ENCODE peak calls at places on chromosome 13, in eight cellular contexts. One of them, this sample, is unnamed.

GRCh38 chr13:46378411-46378810 is 8.6 kb downstream of the RUBCNL start:
- DNase-seq in MCF 10A: no peak
- DNase-seq in neural progenitor cell: no peak
- DNase-seq in fibroblast of mammary gland: no peak
- DNase-seq in Calu3: no peak
- DNase-seq in AG04450: no peak
- DNase-seq in nephron progenitor cell: no peak
- DNase-seq in transverse colon: no peak
- DNase-seq in this sample: no peak

GRCh38 chr13:73945371-73945770 is 188.8 kb downstream of the KLF12 start:
- DNase-seq in neural progenitor cell: no peak
- DNase-seq in Calu3: no peak
- DNase-seq in AG04450: no peak
- DNase-seq in nephron progenitor cell: no peak
- DNase-seq in MCF 10A: no peak
- DNase-seq in transverse colon: no peak
- DNase-seq in fibroblast of mammary gland: peak; percentile 25
- DNase-seq in this sample: no peak

GRCh38 chr13:41458187-41458938 is 1.0 kb downstream of the RGCC start:
- DNase-seq in transverse colon: peak; percentile 36
- DNase-seq in fibroblast of mammary gland: no peak
- DNase-seq in Calu3: peak; percentile 23
- DNase-seq in nephron progenitor cell: peak; percentile 38
- DNase-seq in MCF 10A: peak; percentile 20
- DNase-seq in neural progenitor cell: peak; percentile 54
- DNase-seq in AG04450: no peak
- DNase-seq in this sample: peak; percentile 51

GRCh38 chr13:108069521-108070210 is 145.7 kb downstream of the LIG4 start:
- DNase-seq in fibroblast of mammary gland: no peak
- DNase-seq in MCF 10A: no peak
- DNase-seq in transverse colon: no peak
- DNase-seq in neural progenitor cell: no peak
- DNase-seq in nephron progenitor cell: no peak
- DNase-seq in AG04450: no peak
- DNase-seq in Calu3: no peak
- DNase-seq in this sample: no peak

GRCh38 chr13:28239374-28239773 is 101.0 kb downstream of the PAN3 start:
- DNase-seq in nephron progenitor cell: no peak
- DNase-seq in MCF 10A: no peak
- DNase-seq in neural progenitor cell: no peak
- DNase-seq in AG04450: no peak
- DNase-seq in fibroblast of mammary gland: peak; percentile 85
- DNase-seq in transverse colon: no peak
- DNase-seq in Calu3: no peak
- DNase-seq in this sample: no peak

GRCh38 chr13:51331354-51331861 is 8.1 kb upstream of the SERPINE3 start:
- DNase-seq in nephron progenitor cell: no peak
- DNase-seq in Calu3: no peak
- DNase-seq in AG04450: no peak
- DNase-seq in transverse colon: no peak
- DNase-seq in fibroblast of mammary gland: no peak
- DNase-seq in neural progenitor cell: no peak
- DNase-seq in MCF 10A: no peak
- DNase-seq in this sample: peak; percentile 53

GRCh38 chr13:77767413-77767812 is 69.9 kb downstream of the SLAIN1 start:
- DNase-seq in neural progenitor cell: no peak
- DNase-seq in fibroblast of mammary gland: no peak
- DNase-seq in Calu3: no peak
- DNase-seq in transverse colon: no peak
- DNase-seq in MCF 10A: no peak
- DNase-seq in nephron progenitor cell: no peak
- DNase-seq in AG04450: no peak
- DNase-seq in this sample: no peak

GRCh38 chr13:89380101-89380500 is 1708.9 kb downstream of the SLITRK5 start:
- DNase-seq in Calu3: peak; percentile 45
- DNase-seq in neural progenitor cell: no peak
- DNase-seq in AG04450: no peak
- DNase-seq in transverse colon: peak; percentile 11
- DNase-seq in MCF 10A: peak; percentile 33
- DNase-seq in fibroblast of mammary gland: no peak
- DNase-seq in nephron progenitor cell: no peak
- DNase-seq in this sample: no peak

GRCh38 chr13:110448230-110448629 is 113.3 kb downstream of the RAB20 start:
- DNase-seq in Calu3: peak; percentile 2
- DNase-seq in AG04450: peak; percentile 56
- DNase-seq in neural progenitor cell: no peak
- DNase-seq in transverse colon: no peak
- DNase-seq in fibroblast of mammary gland: peak; percentile 84
- DNase-seq in nephron progenitor cell: no peak
- DNase-seq in MCF 10A: peak; percentile 61
- DNase-seq in this sample: no peak

GRCh38 chr13:46639033-46639981 is 86.3 kb downstream of the LRCH1 start:
- DNase-seq in MCF 10A: no peak
- DNase-seq in Calu3: no peak
- DNase-seq in AG04450: no peak
- DNase-seq in fibroblast of mammary gland: no peak
- DNase-seq in transverse colon: no peak
- DNase-seq in neural progenitor cell: no peak
- DNase-seq in nephron progenitor cell: peak; percentile 23
- DNase-seq in this sample: peak; percentile 29

GRCh38 chr13:110879482-110879881 is 35.4 kb downstream of the ANKRD10 start:
- DNase-seq in fibroblast of mammary gland: no peak
- DNase-seq in nephron progenitor cell: no peak
- DNase-seq in neural progenitor cell: no peak
- DNase-seq in MCF 10A: no peak
- DNase-seq in Calu3: no peak
- DNase-seq in AG04450: no peak
- DNase-seq in transverse colon: no peak
- DNase-seq in this sample: no peak

GRCh38 chr13:29507356-29507755 is 88.1 kb downstream of the SLC7A1 start:
- DNase-seq in transverse colon: no peak
- DNase-seq in nephron progenitor cell: no peak
- DNase-seq in Calu3: no peak
- DNase-seq in AG04450: no peak
- DNase-seq in neural progenitor cell: no peak
- DNase-seq in fibroblast of mammary gland: peak; percentile 26
- DNase-seq in MCF 10A: no peak
- DNase-seq in this sample: no peak

GRCh38 chr13:110010433-110011135 is 224.2 kb upstream of the IRS2 start:
- DNase-seq in fibroblast of mammary gland: no peak
- DNase-seq in transverse colon: no peak
- DNase-seq in Calu3: no peak
- DNase-seq in MCF 10A: no peak
- DNase-seq in AG04450: no peak
- DNase-seq in neural progenitor cell: no peak
- DNase-seq in nephron progenitor cell: no peak
- DNase-seq in this sample: no peak

GRCh38 chr13:53622431-53622830 is 593.8 kb downstream of the OLFM4 start:
- DNase-seq in fibroblast of mammary gland: no peak
- DNase-seq in MCF 10A: peak; percentile 2
- DNase-seq in Calu3: no peak
- DNase-seq in neural progenitor cell: no peak
- DNase-seq in nephron progenitor cell: no peak
- DNase-seq in AG04450: no peak
- DNase-seq in transverse colon: no peak
- DNase-seq in this sample: no peak

GRCh38 chr13:42894765-42895181 is 97.3 kb downstream of the EPSTI1 start:
- DNase-seq in nephron progenitor cell: no peak
- DNase-seq in fibroblast of mammary gland: peak; percentile 70
- DNase-seq in neural progenitor cell: no peak
- DNase-seq in transverse colon: no peak
- DNase-seq in MCF 10A: peak; percentile 92
- DNase-seq in Calu3: no peak
- DNase-seq in AG04450: no peak
- DNase-seq in this sample: no peak

GRCh38 chr13:42876810-42877550 is 95.6 kb downstream of the FAM216B start:
- DNase-seq in neural progenitor cell: no peak
- DNase-seq in Calu3: no peak
- DNase-seq in nephron progenitor cell: no peak
- DNase-seq in AG04450: no peak
- DNase-seq in transverse colon: no peak
- DNase-seq in fibroblast of mammary gland: peak; percentile 87
- DNase-seq in MCF 10A: peak; percentile 69
- DNase-seq in this sample: no peak

GRCh38 chr13:42246541-42246940 is 25.4 kb upstream of the AKAP11 start:
- DNase-seq in nephron progenitor cell: no peak
- DNase-seq in Calu3: no peak
- DNase-seq in fibroblast of mammary gland: no peak
- DNase-seq in MCF 10A: no peak
- DNase-seq in AG04450: no peak
- DNase-seq in transverse colon: no peak
- DNase-seq in neural progenitor cell: no peak
- DNase-seq in this sample: no peak

GRCh38 chr13:103516009-103516795 is 450.0 kb upstream of the SLC10A2 start:
- DNase-seq in AG04450: no peak
- DNase-seq in nephron progenitor cell: no peak
- DNase-seq in MCF 10A: no peak
- DNase-seq in neural progenitor cell: peak; percentile 55
- DNase-seq in fibroblast of mammary gland: no peak
- DNase-seq in transverse colon: no peak
- DNase-seq in Calu3: no peak
- DNase-seq in this sample: no peak

GRCh38 chr13:93558637-93559036 is 332.0 kb downstream of the GPC6 start:
- DNase-seq in fibroblast of mammary gland: peak; percentile 15
- DNase-seq in AG04450: no peak
- DNase-seq in MCF 10A: no peak
- DNase-seq in neural progenitor cell: no peak
- DNase-seq in nephron progenitor cell: no peak
- DNase-seq in transverse colon: no peak
- DNase-seq in Calu3: no peak
- DNase-seq in this sample: no peak

GRCh38 chr13:70253834-70254233 is 145.6 kb upstream of the KLHL1 start:
- DNase-seq in AG04450: no peak
- DNase-seq in neural progenitor cell: no peak
- DNase-seq in MCF 10A: peak; percentile 38
- DNase-seq in Calu3: no peak
- DNase-seq in transverse colon: no peak
- DNase-seq in fibroblast of mammary gland: no peak
- DNase-seq in nephron progenitor cell: no peak
- DNase-seq in this sample: no peak

DNA sequence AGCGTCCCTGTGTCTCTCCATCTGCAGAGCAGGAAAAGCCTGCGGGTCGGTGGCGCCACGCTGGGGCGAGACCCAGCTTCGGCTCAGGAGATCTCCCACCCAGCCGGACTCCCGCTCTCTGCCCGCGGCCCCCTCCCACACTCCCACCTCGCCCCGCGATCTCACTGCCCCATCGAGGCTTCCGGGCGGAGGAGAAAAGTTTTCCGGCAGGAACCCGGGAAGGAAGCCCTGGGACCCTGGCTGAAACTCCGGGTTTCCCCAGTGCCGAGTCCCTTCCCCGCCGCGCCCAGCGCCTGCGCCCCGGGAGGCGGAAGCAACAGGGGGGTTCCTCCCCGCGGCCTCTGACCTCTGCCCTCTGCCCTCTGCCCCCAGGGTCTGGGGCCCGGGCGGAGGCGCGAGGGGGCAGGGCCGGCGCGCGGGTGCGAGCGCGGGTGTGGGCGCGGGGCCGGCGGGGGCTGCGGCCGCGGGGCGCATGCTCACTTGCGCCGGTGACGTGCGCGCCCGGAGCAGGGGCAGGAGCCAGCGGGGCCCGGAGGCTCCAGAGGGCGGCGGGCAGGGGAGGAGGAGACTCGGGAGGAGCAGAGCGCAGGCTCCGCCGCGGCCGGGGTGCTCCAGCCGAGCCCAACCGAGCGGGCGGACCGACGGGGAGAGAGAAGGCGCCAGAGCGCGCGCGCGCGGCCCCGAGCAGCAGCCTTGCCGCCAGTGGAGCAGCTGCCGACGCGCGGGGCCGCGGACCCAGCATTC is at the start of gene ATP11A:
- DNase-seq in MCF 10A: peak; percentile 85
- DNase-seq in fibroblast of mammary gland: peak; percentile 84
- DNase-seq in Calu3: peak; percentile 73
- DNase-seq in neural progenitor cell: peak; percentile 95
- DNase-seq in AG04450: peak; percentile 76
- DNase-seq in nephron progenitor cell: peak; percentile 89
- DNase-seq in transverse colon: peak; percentile 91
- DNase-seq in this sample: peak; percentile 96
- TF ChIP-seq CTCF in MCF 10A: no peak
- TF ChIP-seq CTCF in fibroblast of mammary gland: no peak
- TF ChIP-seq CTCF in Calu3: no peak
- TF ChIP-seq CTCF in neural progenitor cell: no peak
- TF ChIP-seq CTCF in AG04450: no peak
- TF ChIP-seq CTCF in nephron progenitor cell: no peak
- TF ChIP-seq CTCF in transverse colon: no peak
- TF ChIP-seq CTCF in this sample: no peak

GRCh38 chr13:44739120-44739519 is 163.0 kb upstream of the TSC22D1 start:
- DNase-seq in neural progenitor cell: no peak
- DNase-seq in MCF 10A: no peak
- DNase-seq in Calu3: no peak
- DNase-seq in transverse colon: no peak
- DNase-seq in nephron progenitor cell: no peak
- DNase-seq in fibroblast of mammary gland: no peak
- DNase-seq in AG04450: no peak
- DNase-seq in this sample: no peak
- TF ChIP-seq CTCF in neural progenitor cell: peak; percentile 20
- TF ChIP-seq CTCF in MCF 10A: no peak
- TF ChIP-seq CTCF in Calu3: no peak
- TF ChIP-seq CTCF in transverse colon: no peak
- TF ChIP-seq CTCF in nephron progenitor cell: no peak
- TF ChIP-seq CTCF in fibroblast of mammary gland: peak; percentile 10
- TF ChIP-seq CTCF in AG04450: peak; percentile 23
- TF ChIP-seq CTCF in this sample: no peak

GRCh38 chr13:30551194-30551593 is 66.5 kb upstream of the USPL1 start:
- DNase-seq in AG04450: no peak
- DNase-seq in MCF 10A: peak; percentile 54
- DNase-seq in neural progenitor cell: peak; percentile 52
- DNase-seq in transverse colon: no peak
- DNase-seq in Calu3: no peak
- DNase-seq in fibroblast of mammary gland: peak; percentile 56
- DNase-seq in nephron progenitor cell: no peak
- DNase-seq in this sample: peak; percentile 49

GRCh38 chr13:30552567-30552966 is 65.2 kb upstream of the USPL1 start:
- DNase-seq in neural progenitor cell: no peak
- DNase-seq in fibroblast of mammary gland: no peak
- DNase-seq in MCF 10A: no peak
- DNase-seq in nephron progenitor cell: no peak
- DNase-seq in Calu3: no peak
- DNase-seq in AG04450: no peak
- DNase-seq in transverse colon: no peak
- DNase-seq in this sample: no peak
- TF ChIP-seq CTCF in neural progenitor cell: no peak
- TF ChIP-seq CTCF in fibroblast of mammary gland: no peak
- TF ChIP-seq CTCF in MCF 10A: no peak
- TF ChIP-seq CTCF in nephron progenitor cell: no peak
- TF ChIP-seq CTCF in Calu3: no peak
- TF ChIP-seq CTCF in AG04450: no peak
- TF ChIP-seq CTCF in transverse colon: no peak
- TF ChIP-seq CTCF in this sample: no peak

DNA sequence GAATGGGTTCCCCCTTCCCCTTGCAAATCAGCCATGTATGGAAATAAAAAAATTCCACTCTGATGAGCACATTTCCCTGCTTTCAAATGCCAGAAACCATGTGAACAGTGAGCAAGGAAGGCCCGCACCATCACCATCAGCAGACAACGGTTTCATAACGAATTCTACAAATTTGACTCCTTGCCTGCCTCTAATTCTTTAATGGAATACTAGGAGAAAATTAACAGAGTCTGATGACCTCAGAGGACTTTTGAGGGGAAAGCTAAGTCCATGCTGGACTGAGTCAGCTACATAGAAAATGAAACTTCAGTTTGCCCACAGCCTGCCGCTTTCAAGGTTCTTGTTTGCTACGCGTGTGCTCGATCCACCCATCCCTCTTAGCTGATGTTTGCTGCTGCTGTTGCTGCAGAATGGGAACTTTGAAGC is 46.7 kb upstream of the KL start:
- DNase-seq in neural progenitor cell: no peak
- DNase-seq in transverse colon: no peak
- DNase-seq in fibroblast of mammary gland: peak; percentile 64
- DNase-seq in AG04450: peak; percentile 4
- DNase-seq in MCF 10A: no peak
- DNase-seq in Calu3: no peak
- DNase-seq in nephron progenitor cell: no peak
- DNase-seq in this sample: peak; percentile 54
- TF ChIP-seq CTCF in neural progenitor cell: no peak
- TF ChIP-seq CTCF in transverse colon: no peak
- TF ChIP-seq CTCF in fibroblast of mammary gland: no peak
- TF ChIP-seq CTCF in AG04450: no peak
- TF ChIP-seq CTCF in MCF 10A: no peak
- TF ChIP-seq CTCF in Calu3: no peak
- TF ChIP-seq CTCF in nephron progenitor cell: no peak
- TF ChIP-seq CTCF in this sample: no peak

This sample was measured in GM13976.